ENCODE peak calls at places on chromosome 6, in six cellular contexts. One of them, this sample, is unnamed.

GRCh38 chr6:8207191-8207868 is 105.0 kb upstream of the EEF1E1 start:
- DNase-seq in adrenal gland: no peak
- DNase-seq in GM12878: no peak
- DNase-seq in HepG2: no peak
- DNase-seq in cardiac muscle cell: no peak
- DNase-seq in A549: no peak
- DNase-seq in this sample: no peak

GRCh38 chr6:148179786-148180185 is 162.9 kb upstream of the SASH1 start:
- DNase-seq in HepG2: no peak
- DNase-seq in A549: peak; percentile 44
- DNase-seq in cardiac muscle cell: no peak
- DNase-seq in adrenal gland: no peak
- DNase-seq in GM12878: no peak
- DNase-seq in this sample: peak; percentile 36

GRCh38 chr6:127475823-127476176 is 16.6 kb upstream of the KIAA0408 start:
- DNase-seq in HepG2: no peak
- DNase-seq in adrenal gland: no peak
- DNase-seq in GM12878: no peak
- DNase-seq in cardiac muscle cell: no peak
- DNase-seq in A549: no peak
- DNase-seq in this sample: no peak

GRCh38 chr6:170088349-170088951 is 202.4 kb downstream of the DLL1 start:
- DNase-seq in A549: no peak
- DNase-seq in cardiac muscle cell: no peak
- DNase-seq in GM12878: no peak
- DNase-seq in adrenal gland: peak; percentile 47
- DNase-seq in HepG2: no peak
- DNase-seq in this sample: no peak

GRCh38 chr6:170127151-170127550 is 163.7 kb downstream of the DLL1 start:
- DNase-seq in cardiac muscle cell: no peak
- DNase-seq in A549: no peak
- DNase-seq in adrenal gland: peak; percentile 43
- DNase-seq in GM12878: no peak
- DNase-seq in HepG2: no peak
- DNase-seq in this sample: no peak

GRCh38 chr6:126388235-126388634 is 48.3 kb downstream of the CENPW start:
- DNase-seq in cardiac muscle cell: no peak
- DNase-seq in adrenal gland: no peak
- DNase-seq in GM12878: no peak
- DNase-seq in HepG2: no peak
- DNase-seq in A549: no peak
- DNase-seq in this sample: no peak

GRCh38 chr6:130814506-130814905 is 12.7 kb upstream of the SMLR1 start:
- DNase-seq in A549: no peak
- DNase-seq in cardiac muscle cell: no peak
- DNase-seq in GM12878: no peak
- DNase-seq in HepG2: no peak
- DNase-seq in adrenal gland: no peak
- DNase-seq in this sample: no peak

GRCh38 chr6:85449818-85450577 is at the start of gene NT5E:
- DNase-seq in cardiac muscle cell: peak; percentile 76
- DNase-seq in adrenal gland: peak; percentile 79
- DNase-seq in GM12878: no peak
- DNase-seq in HepG2: peak; percentile 24
- DNase-seq in A549: peak; percentile 77
- DNase-seq in this sample: peak; percentile 16

GRCh38 chr6:52540286-52540902 is 36.5 kb downstream of the TRAM2 start:
- DNase-seq in GM12878: no peak
- DNase-seq in cardiac muscle cell: no peak
- DNase-seq in A549: no peak
- DNase-seq in adrenal gland: no peak
- DNase-seq in HepG2: no peak
- DNase-seq in this sample: no peak

GRCh38 chr6:67933278-67933677 is 701.8 kb upstream of the ADGRB3 start:
- DNase-seq in cardiac muscle cell: no peak
- DNase-seq in A549: peak; percentile 0
- DNase-seq in GM12878: no peak
- DNase-seq in adrenal gland: no peak
- DNase-seq in HepG2: no peak
- DNase-seq in this sample: peak; percentile 2

GRCh38 chr6:41684311-41685182 is 46.3 kb downstream of the MDFI start:
- DNase-seq in adrenal gland: no peak
- DNase-seq in A549: no peak
- DNase-seq in cardiac muscle cell: no peak
- DNase-seq in GM12878: no peak
- DNase-seq in HepG2: no peak
- DNase-seq in this sample: no peak

GRCh38 chr6:19562468-19562867 is 274.7 kb upstream of the ID4 start:
- DNase-seq in A549: no peak
- DNase-seq in HepG2: no peak
- DNase-seq in GM12878: no peak
- DNase-seq in adrenal gland: no peak
- DNase-seq in cardiac muscle cell: no peak
- DNase-seq in this sample: no peak

GRCh38 chr6:140487586-140487985 is 1113.1 kb upstream of the CITED2 start:
- DNase-seq in cardiac muscle cell: no peak
- DNase-seq in A549: no peak
- DNase-seq in HepG2: no peak
- DNase-seq in GM12878: no peak
- DNase-seq in adrenal gland: no peak
- DNase-seq in this sample: no peak

GRCh38 chr6:123962508-123962907 is 158.8 kb downstream of the NKAIN2 start:
- DNase-seq in cardiac muscle cell: peak; percentile 28
- DNase-seq in GM12878: no peak
- DNase-seq in A549: no peak
- DNase-seq in adrenal gland: no peak
- DNase-seq in HepG2: peak; percentile 4
- DNase-seq in this sample: no peak

GRCh38 chr6:130969807-130970491 is 93.1 kb downstream of the EPB41L2 start:
- DNase-seq in HepG2: peak; percentile 80
- DNase-seq in adrenal gland: no peak
- DNase-seq in GM12878: no peak
- DNase-seq in A549: peak; percentile 9
- DNase-seq in cardiac muscle cell: no peak
- DNase-seq in this sample: no peak

GRCh38 chr6:13014551-13015378 is 298.2 kb downstream of the PHACTR1 start:
- DNase-seq in GM12878: no peak
- DNase-seq in HepG2: no peak
- DNase-seq in adrenal gland: no peak
- DNase-seq in A549: no peak
- DNase-seq in cardiac muscle cell: peak; percentile 53
- DNase-seq in this sample: no peak

GRCh38 chr6:31795616-31796298 is at the start of gene VARS1:
- DNase-seq in HepG2: peak; percentile 90
- DNase-seq in GM12878: peak; percentile 62
- DNase-seq in cardiac muscle cell: peak; percentile 93
- DNase-seq in A549: peak; percentile 92
- DNase-seq in adrenal gland: peak; percentile 93
- DNase-seq in this sample: peak; percentile 92

GRCh38 chr6:44084231-44085014 is 42.8 kb downstream of the MRPL14 start:
- DNase-seq in adrenal gland: no peak
- DNase-seq in A549: no peak
- DNase-seq in cardiac muscle cell: peak; percentile 66
- DNase-seq in GM12878: no peak
- DNase-seq in HepG2: peak; percentile 54
- DNase-seq in this sample: peak; percentile 85

GRCh38 chr6:136920216-136920857 is 1.8 kb upstream of the SLC35D3 start:
- DNase-seq in A549: no peak
- DNase-seq in HepG2: no peak
- DNase-seq in GM12878: no peak
- DNase-seq in cardiac muscle cell: no peak
- DNase-seq in adrenal gland: no peak
- DNase-seq in this sample: no peak

GRCh38 chr6:71190809-71191208 is 97.8 kb upstream of the OGFRL1 start:
- DNase-seq in cardiac muscle cell: peak; percentile 18
- DNase-seq in HepG2: peak; percentile 11
- DNase-seq in GM12878: no peak
- DNase-seq in adrenal gland: no peak
- DNase-seq in A549: peak; percentile 19
- DNase-seq in this sample: peak; percentile 61

GRCh38 chr6:36563928-36564284 is 16.6 kb upstream of the STK38 start:
- DNase-seq in GM12878: no peak
- DNase-seq in A549: no peak
- DNase-seq in cardiac muscle cell: no peak
- DNase-seq in HepG2: no peak
- DNase-seq in adrenal gland: no peak
- DNase-seq in this sample: no peak

GRCh38 chr6:36566418-36566905 is 19.2 kb upstream of the STK38 start:
- DNase-seq in GM12878: no peak
- DNase-seq in HepG2: peak; percentile 99
- DNase-seq in adrenal gland: no peak
- DNase-seq in cardiac muscle cell: no peak
- DNase-seq in A549: no peak
- DNase-seq in this sample: no peak

GRCh38 chr6:36560822-36561221 is 13.5 kb upstream of the STK38 start:
- DNase-seq in adrenal gland: no peak
- DNase-seq in GM12878: no peak
- DNase-seq in A549: no peak
- DNase-seq in HepG2: no peak
- DNase-seq in cardiac muscle cell: no peak
- DNase-seq in this sample: no peak

GRCh38 chr6:36559394-36559793 is 12.1 kb upstream of the STK38 start:
- DNase-seq in A549: no peak
- DNase-seq in GM12878: no peak
- DNase-seq in cardiac muscle cell: no peak
- DNase-seq in HepG2: no peak
- DNase-seq in adrenal gland: no peak
- DNase-seq in this sample: no peak

DNA sequence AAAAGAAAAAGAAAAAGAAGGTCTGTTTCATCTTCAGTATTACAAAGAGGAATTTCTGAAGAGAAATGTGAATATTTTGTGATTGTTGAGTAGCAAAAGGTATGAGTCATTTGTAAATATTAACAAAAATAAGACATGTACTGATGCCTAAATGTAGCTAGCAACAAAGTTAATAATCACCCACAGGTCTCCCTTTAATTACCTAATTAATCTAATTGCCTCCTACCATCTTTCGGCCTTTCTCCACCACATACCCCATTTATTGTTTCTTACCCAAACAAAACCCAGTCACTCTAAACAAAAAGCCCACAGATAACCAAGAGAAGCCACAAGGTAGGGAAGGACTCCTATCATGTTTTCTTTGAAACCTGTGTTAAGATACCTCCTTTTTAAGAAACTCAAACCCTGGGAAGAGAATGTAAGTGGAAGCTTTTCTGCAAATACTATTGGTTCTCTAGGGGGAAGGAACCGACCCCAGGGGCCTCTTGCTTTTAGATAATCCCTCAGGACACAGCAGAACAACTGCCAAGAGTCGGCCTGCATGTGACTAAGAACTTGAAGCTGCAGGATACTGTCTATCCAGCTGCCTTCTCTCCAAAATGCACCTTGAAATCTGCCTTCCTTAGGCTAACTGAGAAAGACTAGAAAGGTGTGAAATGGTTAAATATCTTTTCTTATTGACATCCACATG is 16.1 kb upstream of the STK38 start:
- DNase-seq in GM12878: no peak
- DNase-seq in cardiac muscle cell: peak; percentile 11
- DNase-seq in HepG2: no peak
- DNase-seq in A549: no peak
- DNase-seq in adrenal gland: no peak
- DNase-seq in this sample: peak; percentile 54
- H3K4me1 ChIP-seq in GM12878: no peaks in the 10 kb centered on the region
- H3K4me1 ChIP-seq in cardiac muscle cell: peaks cover 7% of the 10 kb centered on the region
- H3K4me1 ChIP-seq in HepG2: peaks cover 61% of the 10 kb centered on the region
- H3K4me1 ChIP-seq in A549: peaks cover 22% of the 10 kb centered on the region
- H3K4me1 ChIP-seq in adrenal gland: no peaks in the 10 kb centered on the region
- H3K4me1 ChIP-seq in this sample: peaks cover 13% of the 10 kb centered on the region

GRCh38 chr6:134245691-134246090 is 72.2 kb downstream of the SGK1 start:
- DNase-seq in cardiac muscle cell: no peak
- DNase-seq in HepG2: no peak
- DNase-seq in GM12878: no peak
- DNase-seq in adrenal gland: no peak
- DNase-seq in A549: no peak
- DNase-seq in this sample: no peak
- H3K4me1 ChIP-seq in cardiac muscle cell: no peaks in the 10 kb centered on the region
- H3K4me1 ChIP-seq in HepG2: peaks cover 49% of the 10 kb centered on the region
- H3K4me1 ChIP-seq in GM12878: peaks cover 31% of the 10 kb centered on the region
- H3K4me1 ChIP-seq in adrenal gland: peaks cover 32% of the 10 kb centered on the region
- H3K4me1 ChIP-seq in A549: peaks cover 25% of the 10 kb centered on the region
- H3K4me1 ChIP-seq in this sample: no peaks in the 10 kb centered on the region

DNA sequence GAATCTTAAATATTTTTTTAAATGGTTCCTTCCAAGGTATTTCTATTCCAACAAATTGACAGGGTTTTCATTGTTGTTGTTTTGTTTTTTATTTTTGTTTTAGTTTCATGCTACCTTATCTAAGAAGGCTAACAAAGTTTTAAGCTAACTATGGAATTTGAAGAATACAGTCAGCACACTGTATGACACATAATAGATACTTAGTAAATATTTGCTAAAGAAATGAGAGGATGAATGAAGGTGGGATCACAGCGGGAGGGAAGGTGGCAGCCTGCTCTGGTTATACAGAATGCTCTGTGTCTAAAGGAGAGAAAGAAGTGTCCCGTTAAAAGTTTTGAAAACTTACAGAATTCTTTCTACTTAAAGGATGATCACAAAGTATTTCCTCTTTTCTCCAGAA is 43.7 kb upstream of the DST start:
- DNase-seq in A549: no peak
- DNase-seq in adrenal gland: no peak
- DNase-seq in GM12878: no peak
- DNase-seq in cardiac muscle cell: no peak
- DNase-seq in HepG2: peak; percentile 50
- DNase-seq in this sample: no peak
- H3K4me1 ChIP-seq in A549: peaks cover 84% of the 10 kb centered on the region
- H3K4me1 ChIP-seq in adrenal gland: peaks cover 15% of the 10 kb centered on the region
- H3K4me1 ChIP-seq in GM12878: peaks cover 12% of the 10 kb centered on the region
- H3K4me1 ChIP-seq in cardiac muscle cell: no peaks in the 10 kb centered on the region
- H3K4me1 ChIP-seq in HepG2: peaks cover 95% of the 10 kb centered on the region
- H3K4me1 ChIP-seq in this sample: peaks cover 7% of the 10 kb centered on the region

GRCh38 chr6:107714104-107714503 is 110.0 kb downstream of the SCML4 start:
- DNase-seq in cardiac muscle cell: no peak
- DNase-seq in adrenal gland: no peak
- DNase-seq in A549: no peak
- DNase-seq in GM12878: no peak
- DNase-seq in HepG2: no peak
- DNase-seq in this sample: no peak
- H3K4me1 ChIP-seq in cardiac muscle cell: peaks cover 5% of the 10 kb centered on the region
- H3K4me1 ChIP-seq in adrenal gland: no peaks in the 10 kb centered on the region
- H3K4me1 ChIP-seq in A549: no peaks in the 10 kb centered on the region
- H3K4me1 ChIP-seq in GM12878: peaks cover 7% of the 10 kb centered on the region
- H3K4me1 ChIP-seq in HepG2: no peaks in the 10 kb centered on the region
- H3K4me1 ChIP-seq in this sample: peaks cover 6% of the 10 kb centered on the region

GRCh38 chr6:75223461-75223860 is 17.6 kb upstream of the COL12A1 start:
- DNase-seq in cardiac muscle cell: no peak
- DNase-seq in A549: no peak
- DNase-seq in adrenal gland: no peak
- DNase-seq in HepG2: no peak
- DNase-seq in GM12878: no peak
- DNase-seq in this sample: no peak
- H3K4me1 ChIP-seq in cardiac muscle cell: no peaks in the 10 kb centered on the region
- H3K4me1 ChIP-seq in A549: no peaks in the 10 kb centered on the region
- H3K4me1 ChIP-seq in adrenal gland: no peaks in the 10 kb centered on the region
- H3K4me1 ChIP-seq in HepG2: peaks cover 19% of the 10 kb centered on the region
- H3K4me1 ChIP-seq in GM12878: no peaks in the 10 kb centered on the region
- H3K4me1 ChIP-seq in this sample: peaks cover 7% of the 10 kb centered on the region

DNA sequence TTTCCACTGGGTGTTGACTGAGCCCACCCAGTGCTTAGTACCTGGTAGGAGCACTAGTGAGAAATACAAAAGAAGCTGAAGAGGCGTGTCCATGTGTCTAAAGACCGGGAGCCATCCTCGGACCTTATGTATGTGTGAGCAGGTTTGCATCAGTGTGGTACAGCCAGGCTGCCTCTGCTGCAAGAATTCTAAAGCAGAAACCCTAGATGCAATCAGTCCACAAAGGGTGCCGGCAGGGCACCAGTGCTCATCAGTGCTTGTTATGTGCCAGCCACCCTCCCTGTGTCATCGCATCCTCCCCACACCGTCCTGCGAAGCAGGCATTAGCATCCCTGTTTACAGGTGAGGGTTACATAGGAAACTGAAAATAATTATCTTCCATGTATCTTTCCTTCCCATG is 98.7 kb downstream of the TCP11 start:
- DNase-seq in adrenal gland: no peak
- DNase-seq in A549: no peak
- DNase-seq in GM12878: no peak
- DNase-seq in HepG2: no peak
- DNase-seq in cardiac muscle cell: no peak
- DNase-seq in this sample: no peak
- H3K4me1 ChIP-seq in adrenal gland: peaks cover 32% of the 10 kb centered on the region
- H3K4me1 ChIP-seq in A549: no peaks in the 10 kb centered on the region
- H3K4me1 ChIP-seq in GM12878: no peaks in the 10 kb centered on the region
- H3K4me1 ChIP-seq in HepG2: no peaks in the 10 kb centered on the region
- H3K4me1 ChIP-seq in cardiac muscle cell: peaks cover 24% of the 10 kb centered on the region
- H3K4me1 ChIP-seq in this sample: peaks cover 19% of the 10 kb centered on the region

This sample was measured in SJCRH30.